ENCODE peak calls at places on chromosomes 16 and 17, in seven cellular contexts. D is mesendoderm, Z is IMR-90, N is H1, J is neuronal stem cell, T is mesenchymal stem cell, P is trophoblast cell. A is an unnamed sample.
A peak's percentile ranks its signal among the peaks of the same experiment; 100 is the strongest.

GRCh38 chr16:70630960-70631745 is 15.2 kb upstream of the IL34 start:
- DNase-seq in Z (peak; percentile 30), T (no peak), D (no peak), J (no peak), P (no peak), N (no peak), A (no peak)

GRCh38 chr16:16143038-16143763 is 80.1 kb downstream of the ABCC6 start:
- DNase-seq in Z (no peak), N (peak; percentile 71), T (peak; percentile 32), D (peak; percentile 74), J (no peak), P (no peak), A (peak; percentile 64)

GRCh38 chr17:28716740-28717577 is 709 bp downstream of the RAB34 start:
- DNase-seq in N (no peak), T (peak; percentile 62), D (peak; percentile 57), J (peak; percentile 51), Z (peak; percentile 19), P (peak; percentile 27), A (peak; percentile 55)

GRCh38 chr17:55622547-55622946 is 100.1 kb downstream of the TMEM100 start:
- DNase-seq in Z (no peak), N (no peak), J (no peak), T (peak; percentile 73), D (no peak), P (no peak), A (no peak)

GRCh38 chr17:13074026-13074425 is 56.2 kb upstream of the ELAC2 start:
- DNase-seq in N (no peak), Z (peak; percentile 43), T (peak; percentile 3), D (no peak), P (peak; percentile 14), J (no peak), A (no peak)

GRCh38 chr16:74709477-74709877 is 8.8 kb upstream of the MLKL start:
- DNase-seq in Z (peak; percentile 72), N (peak; percentile 91), J (peak; percentile 79), P (peak; percentile 82), D (peak; percentile 73), T (peak; percentile 66), A (peak; percentile 84)

GRCh38 chr16:48864055-48864454 is 254.1 kb upstream of the N4BP1 start:
- DNase-seq in Z (no peak), D (peak; percentile 10), J (no peak), N (no peak), T (no peak), P (no peak), A (peak; percentile 41)

GRCh38 chr17:63946440-63947363 is 14.6 kb upstream of the CD79B start:
- DNase-seq in Z (peak; percentile 13), T (peak; percentile 37), J (peak; percentile 44), P (no peak), N (peak; percentile 85), D (peak; percentile 47), A (peak; percentile 74)

GRCh38 chr17:36036240-36036639 is 18.5 kb upstream of the CCL23 start:
- DNase-seq in Z (no peak), D (no peak), N (no peak), J (no peak), T (no peak), P (no peak), A (no peak)

GRCh38 chr17:36030949-36031348 is 13.2 kb upstream of the CCL23 start:
- DNase-seq in N (no peak), Z (no peak), D (no peak), T (no peak), P (no peak), J (no peak), A (no peak)

GRCh38 chr17:36034127-36034526 is 16.4 kb upstream of the CCL23 start:
- DNase-seq in T (no peak), J (no peak), D (no peak), P (no peak), Z (no peak), N (no peak), A (no peak)
- H3K4ac ChIP-seq in T (no peak overlapping the region), J (no peak overlapping the region), D (no peak overlapping the region), P (no peak overlapping the region), Z (no peak overlapping the region), N (no peak overlapping the region), A (no peak overlapping the region)

GRCh38 chr17:31458829-31459228 is 67.4 kb downstream of the RAB11FIP4 start:
- DNase-seq in N (no peak), Z (no peak), P (no peak), T (no peak), J (no peak), D (no peak), A (no peak)
- H3K4ac ChIP-seq in N (no peak overlapping the region), Z (no peak overlapping the region), P (no peak overlapping the region), T (no peak overlapping the region), J (no peak overlapping the region), D (no peak overlapping the region), A (no peak overlapping the region)

DNA sequence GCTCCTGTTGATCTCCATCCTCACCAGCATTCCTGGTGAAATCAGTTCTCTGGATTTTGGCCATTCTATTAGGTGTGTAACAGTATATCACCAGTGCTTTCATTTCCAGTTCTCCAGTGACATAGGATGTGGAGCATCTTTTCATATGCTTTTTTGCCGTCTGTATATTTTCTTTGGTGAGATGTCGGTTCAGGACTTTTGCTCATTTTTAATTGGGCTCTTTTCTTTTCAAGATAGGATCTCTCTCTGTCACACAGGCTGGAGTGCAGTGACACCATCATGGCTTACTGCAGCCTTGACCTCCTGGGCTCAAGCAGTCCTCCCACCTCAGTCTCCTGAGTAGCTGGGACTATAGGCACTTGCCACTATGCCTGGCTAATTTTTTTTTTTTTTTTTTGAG is 74.2 kb downstream of the TANGO6 start:
- DNase-seq in P (no peak), T (no peak), J (no peak), D (no peak), Z (no peak), N (no peak), A (no peak)
- H3K4ac ChIP-seq in P (no peak overlapping the region), T (no peak overlapping the region), J (no peak overlapping the region), D (no peak overlapping the region), Z (no peak overlapping the region), N (no peak overlapping the region), A (no peak overlapping the region)

DNA sequence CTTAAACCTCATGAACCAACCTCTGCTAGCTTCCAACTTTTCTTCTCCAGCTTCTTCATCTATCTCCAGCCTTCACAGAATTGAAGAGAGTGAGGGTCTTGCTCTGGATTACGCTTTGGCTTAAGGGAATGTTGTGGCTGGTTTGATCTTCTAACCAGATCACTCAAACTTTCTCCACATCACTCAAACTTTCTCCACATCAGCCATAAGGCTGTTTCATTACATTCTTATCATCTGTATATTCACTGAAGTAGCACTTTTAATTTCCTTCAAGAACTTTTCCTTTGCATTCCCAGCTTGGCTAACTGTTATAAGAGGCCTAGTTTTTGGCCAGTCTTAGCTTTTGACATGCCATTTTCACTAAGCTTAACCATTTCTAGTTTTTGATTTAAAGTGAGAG is 52.3 kb downstream of the CACNG1 start:
- DNase-seq in D (no peak), Z (no peak), J (no peak), N (no peak), T (no peak), P (no peak), A (no peak)
- H3K4ac ChIP-seq in D (no peak overlapping the region), Z (no peak overlapping the region), J (no peak overlapping the region), N (no peak overlapping the region), T (no peak overlapping the region), P (no peak overlapping the region), A (no peak overlapping the region)

GRCh38 chr16:20153444-20153843 is 79.8 kb upstream of the GPR139 start:
- DNase-seq in D (no peak), Z (no peak), T (no peak), P (no peak), N (no peak), J (no peak), A (no peak)
- H3K4ac ChIP-seq in D (no peak overlapping the region), Z (no peak overlapping the region), T (no peak overlapping the region), P (no peak overlapping the region), N (no peak overlapping the region), J (no peak overlapping the region), A (no peak overlapping the region)

DNA sequence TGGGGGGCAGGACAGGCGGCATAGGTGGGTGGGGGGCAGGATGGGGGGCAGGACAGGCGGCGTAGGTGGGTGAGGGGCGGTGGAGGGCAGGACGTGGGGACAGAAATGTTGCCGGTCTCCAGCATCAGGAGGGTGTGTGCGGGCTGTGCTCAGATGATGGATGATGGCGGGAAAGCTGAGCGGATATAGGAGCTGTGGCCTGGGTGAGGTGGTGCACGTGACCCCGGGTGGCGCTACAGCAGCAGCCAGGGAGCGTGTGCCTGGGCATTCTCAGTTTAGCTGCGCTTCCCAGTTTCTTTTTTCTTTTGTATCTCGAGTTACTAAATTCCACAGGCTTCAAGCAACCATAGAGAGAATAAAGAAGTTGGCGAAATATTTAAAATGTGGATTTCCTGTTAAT is 19.0 kb downstream of the TELO2 start:
- DNase-seq in Z (no peak), J (no peak), N (no peak), D (no peak), T (no peak), P (no peak), A (no peak)
- H3K4ac ChIP-seq in Z (no peak overlapping the region), J (no peak overlapping the region), N (no peak overlapping the region), D (no peak overlapping the region), T (no peak overlapping the region), P (no peak overlapping the region), A (no peak overlapping the region)

GRCh38 chr17:49567871-49568694 is 7.6 kb upstream of the NXPH3 start:
- DNase-seq in J (peak; percentile 79), P (peak; percentile 80), Z (peak; percentile 66), N (peak; percentile 96), T (peak; percentile 79), D (peak; percentile 82), A (peak; percentile 94)
- H3K4ac ChIP-seq in J (no peak overlapping the region), P (no peak overlapping the region), Z (no peak overlapping the region), N (no peak overlapping the region), T (no peak overlapping the region), D (no peak overlapping the region), A (no peak overlapping the region)

DNA sequence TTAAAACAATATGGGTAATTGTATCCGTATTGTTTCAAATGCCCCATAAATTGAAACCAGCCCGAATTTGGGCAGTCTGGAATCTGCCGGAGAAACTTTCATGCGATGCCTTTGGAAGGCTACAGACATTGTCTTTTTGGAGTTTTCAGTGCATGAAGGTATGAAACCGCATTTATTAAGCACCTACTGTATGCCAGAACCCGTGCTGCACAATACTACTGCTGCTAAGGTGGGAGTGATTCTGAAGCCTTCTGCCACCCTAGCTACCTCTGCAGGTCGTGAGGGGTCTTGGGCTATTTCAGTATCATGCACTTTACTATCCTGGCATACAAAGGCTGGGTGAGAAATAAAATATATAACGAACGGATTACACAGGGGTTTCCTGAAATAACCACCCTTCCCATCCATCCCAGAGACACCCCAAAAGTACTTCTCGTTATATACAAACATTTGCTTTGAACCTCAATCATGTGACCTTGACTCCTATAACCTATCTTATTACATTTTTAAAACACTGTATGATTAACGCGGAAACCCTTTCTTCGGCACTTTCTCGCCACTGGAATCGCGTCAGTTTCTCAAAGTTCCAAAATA is 1.0 kb upstream of the MSI2 start:
- DNase-seq in P (no peak), T (no peak), N (peak; percentile 28), Z (no peak), D (no peak), J (no peak), A (no peak)
- H3K4ac ChIP-seq in P (no peak overlapping the region), T (peak overlapping the region; percentile 10), N (peak overlapping the region; percentile 4), Z (no peak overlapping the region), D (no peak overlapping the region), J (no peak overlapping the region), A (no peak overlapping the region)

A was measured in H9.